ENCODE peak calls at places on chromosomes 5 and 9, in six cellular contexts. A is fibroblast of lung; Q is sigmoid colon; B is naive thymus-derived CD4-positive, alpha-beta T cell; E is ovary; F is tibial nerve. D is an unnamed sample. For H3K36me3 and H3K4me1, the result is how much of the 10 kb centered on the place peaks cover.

GRCh38 chr5:145245354-145245753 is 589.8 kb downstream of the PRELID2 start:
- DNase-seq in E (no peak), A (peak), F (no peak), B (no peak), Q (no peak), D (no peak)

GRCh38 chr5:176427971-176428370 is 11.6 kb upstream of the CLTB start:
- DNase-seq in F (no peak), B (no peak), Q (no peak), A (peak), E (no peak), D (no peak)

GRCh38 chr9:124420991-124421543 is 5.8 kb upstream of the PSMB7 start:
- DNase-seq in Q (peak), B (no peak), F (no peak), E (no peak), A (no peak), D (peak)

GRCh38 chr5:54257366-54258118 is 52.8 kb downstream of the ARL15 start:
- DNase-seq in A (no peak), E (no peak), B (no peak), F (no peak), Q (no peak), D (no peak)

GRCh38 chr9:116940614-116941215 is 253.6 kb downstream of the TRIM32 start:
- DNase-seq in F (no peak), A (peak), E (no peak), Q (no peak), B (no peak), D (no peak)

GRCh38 chr5:78360674-78361225 is 333 bp downstream of the SCAMP1 start:
- DNase-seq in F (no peak), E (peak), B (peak), Q (peak), A (no peak), D (peak)

GRCh38 chr5:145797336-145797735 is 37.8 kb downstream of the PRELID2 start:
- DNase-seq in B (no peak), F (no peak), A (peak), E (no peak), Q (no peak), D (no peak)

GRCh38 chr5:55620009-55620770 is 85.4 kb upstream of the PLPP1 start:
- DNase-seq in E (no peak), Q (no peak), A (no peak), B (no peak), F (no peak), D (no peak)

GRCh38 chr5:167633931-167634341 is 657.5 kb upstream of the WWC1 start:
- DNase-seq in E (no peak), B (no peak), F (no peak), A (peak), Q (no peak), D (no peak)

GRCh38 chr5:113806823-113807222 is 293.3 kb downstream of the YTHDC2 start:
- DNase-seq in E (peak), B (no peak), A (peak), Q (no peak), F (no peak), D (no peak)

GRCh38 chr5:1298723-1299510 is 4.0 kb upstream of the TERT start:
- DNase-seq in F (no peak), Q (peak), B (no peak), A (no peak), E (no peak), D (no peak)

GRCh38 chr9:78149738-78150291 is 86.1 kb upstream of the CEP78 start:
- DNase-seq in F (no peak), B (no peak), Q (no peak), E (no peak), A (no peak), D (no peak)

GRCh38 chr9:93952784-93953491 is 2.2 kb downstream of the BARX1 start:
- DNase-seq in E (no peak), F (no peak), B (no peak), Q (peak), A (no peak), D (no peak)
- H3K4me3 ChIP-seq in E (no peak), F (no peak), B (no peak), Q (no peak), A (no peak), D (no peak)

GRCh38 chr5:35404701-35405100 is 174.4 kb upstream of the PRLR start:
- DNase-seq in Q (no peak), A (no peak), F (no peak), E (no peak), B (no peak), D (no peak)
- H3K36me3 ChIP-seq in Q (under half), A (under half), F (under half), E (under half), B (under half), D (under half)

GRCh38 chr9:131272212-131272611 is 4.1 kb downstream of the FAM78A start:
- DNase-seq in E (no peak), F (no peak), Q (no peak), A (no peak), B (no peak), D (no peak)

GRCh38 chr9:131273146-131273545 is 3.2 kb downstream of the FAM78A start:
- DNase-seq in Q (no peak), A (no peak), B (no peak), F (no peak), E (no peak), D (peak)

GRCh38 chr9:131273791-131274673 is 2.3 kb downstream of the FAM78A start:
- DNase-seq in Q (no peak), E (no peak), F (no peak), B (no peak), A (no peak), D (peak)

GRCh38 chr9:131270171-131271015 is 5.9 kb downstream of the FAM78A start:
- DNase-seq in B (peak), E (no peak), A (no peak), Q (peak), F (peak), D (no peak)

GRCh38 chr9:131271506-131271931 is 4.8 kb downstream of the FAM78A start:
- DNase-seq in Q (no peak), F (no peak), B (no peak), E (no peak), A (no peak), D (no peak)
- H3K4me1 ChIP-seq in Q (under half), F (under half), B (half or more), E (under half), A (under half), D (under half)

DNA sequence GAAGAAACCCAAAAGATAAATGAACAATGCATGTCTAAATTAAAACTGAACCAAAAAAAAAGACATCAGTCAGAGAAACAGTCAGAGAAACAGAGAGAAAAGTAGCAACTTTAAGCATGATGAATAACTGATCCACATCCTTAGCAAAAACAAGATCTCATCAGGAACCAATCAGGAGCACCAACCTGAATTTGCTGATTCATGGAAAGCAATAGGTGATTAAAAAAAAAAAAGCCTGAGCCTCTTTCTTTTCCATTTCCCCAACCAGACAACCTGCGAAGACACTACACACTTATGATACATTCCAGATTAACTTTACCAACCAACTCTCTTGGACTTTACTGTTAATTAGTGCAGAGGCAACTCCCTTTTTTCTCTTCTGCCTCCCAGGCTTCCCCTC is 112.7 kb upstream of the TAS2R1 start:
- DNase-seq in E (no peak), A (no peak), F (no peak), B (no peak), Q (no peak), D (no peak)
- H3K4me3 ChIP-seq in E (no peak), A (no peak), F (no peak), B (no peak), Q (no peak), D (no peak)

GRCh38 chr9:14958989-14959388 is 48.8 kb upstream of the FREM1 start:
- DNase-seq in E (no peak), F (no peak), Q (no peak), B (no peak), A (no peak), D (no peak)
- H3K36me3 ChIP-seq in E (under half), F (under half), Q (under half), B (under half), A (under half), D (under half)

GRCh38 chr5:132434813-132435286 is 55.7 kb downstream of the IRF1 start:
- DNase-seq in Q (no peak), F (no peak), A (no peak), B (no peak), E (no peak), D (no peak)

GRCh38 chr5:132436936-132437335 is 53.6 kb downstream of the IRF1 start:
- DNase-seq in F (no peak), B (no peak), A (no peak), Q (no peak), E (no peak), D (no peak)

GRCh38 chr5:132434391-132434790 is 56.2 kb downstream of the IRF1 start:
- DNase-seq in B (no peak), Q (no peak), A (no peak), F (no peak), E (no peak), D (no peak)

GRCh38 chr5:132437604-132438275 is 52.8 kb downstream of the IRF1 start:
- DNase-seq in F (peak), E (peak), B (peak), A (peak), Q (peak), D (no peak)

DNA sequence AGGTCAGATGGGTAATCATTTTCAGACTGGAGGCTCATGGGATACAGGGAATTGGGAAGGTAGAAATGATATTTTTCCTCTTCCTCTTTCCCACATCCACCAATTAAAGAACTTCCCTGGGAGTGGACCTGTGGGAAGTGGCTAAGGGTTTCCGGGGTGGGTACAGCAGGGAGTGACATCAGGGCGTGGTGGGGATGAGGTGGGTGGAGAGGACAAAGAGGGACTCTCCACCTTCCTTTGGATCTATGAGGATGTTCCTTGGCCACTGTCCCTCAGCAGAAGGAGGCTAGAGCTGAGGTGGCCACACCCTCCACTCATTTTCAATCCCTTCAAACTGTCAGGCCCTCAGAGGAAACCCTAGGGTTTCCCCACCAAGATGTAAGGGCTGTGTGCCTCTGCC is 54.7 kb downstream of the IRF1 start:
- DNase-seq in A (no peak), F (no peak), E (no peak), B (no peak), Q (no peak), D (no peak)
- H3K4me1 ChIP-seq in A (under half), F (under half), E (under half), B (half or more), Q (half or more), D (under half)

GRCh38 chr5:159680095-159680494 is 236.2 kb upstream of the ADRA1B start:
- DNase-seq in Q (no peak), E (no peak), B (no peak), F (no peak), A (peak), D (no peak)
- H3K4me3 ChIP-seq in Q (no peak), E (no peak), B (no peak), F (no peak), A (no peak), D (no peak)

GRCh38 chr5:177483042-177483441 is 9.6 kb upstream of the DBN1 start:
- DNase-seq in A (no peak), Q (no peak), B (no peak), E (no peak), F (no peak), D (no peak)
- H3K36me3 ChIP-seq in A (under half), Q (half or more), B (under half), E (under half), F (half or more), D (under half)

GRCh38 chr5:149381261-149381985 is 2.3 kb upstream of the IL17B start:
- DNase-seq in E (no peak), Q (peak), F (no peak), A (no peak), B (no peak), D (no peak)
- H3K4me1 ChIP-seq in E (under half), Q (half or more), F (under half), A (under half), B (under half), D (under half)

D was measured in HAP-1.